ENCODE peak calls at places on chromosomes 4 and X, in four cellular contexts. One of them, this sample, is unnamed.

GRCh38 chr4:89754531-89754930 is 82.4 kb downstream of the SNCA start:
- DNase-seq in IMR-90: no peak
- DNase-seq in gastrocnemius medialis: no peak
- DNase-seq in Peyer's patch: no peak
- DNase-seq in this sample: no peak

GRCh38 chr4:115275615-115276014 is 162.2 kb upstream of the NDST4 start:
- DNase-seq in IMR-90: no peak
- DNase-seq in gastrocnemius medialis: no peak
- DNase-seq in Peyer's patch: no peak
- DNase-seq in this sample: no peak

GRCh38 chrX:52337410-52337809 is 31.4 kb upstream of the XAGE2 start:
- DNase-seq in IMR-90: no peak
- DNase-seq in gastrocnemius medialis: no peak
- DNase-seq in Peyer's patch: no peak
- DNase-seq in this sample: no peak

GRCh38 chr4:110621328-110621812 is 1.5 kb downstream of the PITX2 start:
- DNase-seq in IMR-90: no peak
- DNase-seq in gastrocnemius medialis: peak
- DNase-seq in Peyer's patch: peak
- DNase-seq in this sample: no peak

GRCh38 chr4:8836664-8837171 is 34.9 kb downstream of the HMX1 start:
- DNase-seq in IMR-90: no peak
- DNase-seq in gastrocnemius medialis: no peak
- DNase-seq in Peyer's patch: peak
- DNase-seq in this sample: peak

GRCh38 chrX:9071031-9071650 is 37.2 kb upstream of the FAM9B start:
- DNase-seq in IMR-90: peak
- DNase-seq in gastrocnemius medialis: no peak
- DNase-seq in Peyer's patch: no peak
- DNase-seq in this sample: no peak

GRCh38 chr4:156248921-156249320 is 295.3 kb upstream of the CTSO start:
- DNase-seq in IMR-90: no peak
- DNase-seq in gastrocnemius medialis: no peak
- DNase-seq in Peyer's patch: no peak
- DNase-seq in this sample: no peak

GRCh38 chrX:63686878-63687714 is 97.9 kb downstream of the ARHGEF9 start:
- DNase-seq in IMR-90: peak
- DNase-seq in gastrocnemius medialis: no peak
- DNase-seq in Peyer's patch: no peak
- DNase-seq in this sample: no peak

GRCh38 chr4:152536545-152537182 is 772 bp upstream of the FBXW7 start:
- DNase-seq in IMR-90: peak
- DNase-seq in gastrocnemius medialis: no peak
- DNase-seq in Peyer's patch: no peak
- DNase-seq in this sample: no peak

GRCh38 chrX:17546356-17546755 is 171.4 kb downstream of the NHS start:
- DNase-seq in IMR-90: no peak
- DNase-seq in gastrocnemius medialis: no peak
- DNase-seq in Peyer's patch: no peak
- DNase-seq in this sample: no peak

GRCh38 chrX:135421932-135422809 is at the start of gene SMIM10L2A:
- DNase-seq in IMR-90: no peak
- DNase-seq in gastrocnemius medialis: no peak
- DNase-seq in Peyer's patch: no peak
- DNase-seq in this sample: no peak

GRCh38 chr4:106160560-106160959 is 155.4 kb downstream of the TBCK start:
- DNase-seq in IMR-90: peak
- DNase-seq in gastrocnemius medialis: no peak
- DNase-seq in Peyer's patch: no peak
- DNase-seq in this sample: no peak

GRCh38 chr4:173237722-173238121 is 69.1 kb downstream of the GALNT7 start:
- DNase-seq in IMR-90: no peak
- DNase-seq in gastrocnemius medialis: no peak
- DNase-seq in Peyer's patch: no peak
- DNase-seq in this sample: no peak

GRCh38 chr4:101238706-101239105 is 108.6 kb downstream of the PPP3CA start:
- DNase-seq in IMR-90: peak
- DNase-seq in gastrocnemius medialis: no peak
- DNase-seq in Peyer's patch: no peak
- DNase-seq in this sample: no peak

GRCh38 chrX:137747231-137747630 is 181.3 kb downstream of the ZIC3 start:
- DNase-seq in IMR-90: no peak
- DNase-seq in gastrocnemius medialis: no peak
- DNase-seq in Peyer's patch: no peak
- DNase-seq in this sample: no peak

GRCh38 chrX:54043696-54044125 is 562 bp downstream of the PHF8 start:
- DNase-seq in IMR-90: peak
- DNase-seq in gastrocnemius medialis: peak
- DNase-seq in Peyer's patch: no peak
- DNase-seq in this sample: no peak

GRCh38 chr4:185846550-185847210 is 34.7 kb upstream of the SORBS2 start:
- DNase-seq in IMR-90: no peak
- DNase-seq in gastrocnemius medialis: no peak
- DNase-seq in Peyer's patch: no peak
- DNase-seq in this sample: no peak

DNA sequence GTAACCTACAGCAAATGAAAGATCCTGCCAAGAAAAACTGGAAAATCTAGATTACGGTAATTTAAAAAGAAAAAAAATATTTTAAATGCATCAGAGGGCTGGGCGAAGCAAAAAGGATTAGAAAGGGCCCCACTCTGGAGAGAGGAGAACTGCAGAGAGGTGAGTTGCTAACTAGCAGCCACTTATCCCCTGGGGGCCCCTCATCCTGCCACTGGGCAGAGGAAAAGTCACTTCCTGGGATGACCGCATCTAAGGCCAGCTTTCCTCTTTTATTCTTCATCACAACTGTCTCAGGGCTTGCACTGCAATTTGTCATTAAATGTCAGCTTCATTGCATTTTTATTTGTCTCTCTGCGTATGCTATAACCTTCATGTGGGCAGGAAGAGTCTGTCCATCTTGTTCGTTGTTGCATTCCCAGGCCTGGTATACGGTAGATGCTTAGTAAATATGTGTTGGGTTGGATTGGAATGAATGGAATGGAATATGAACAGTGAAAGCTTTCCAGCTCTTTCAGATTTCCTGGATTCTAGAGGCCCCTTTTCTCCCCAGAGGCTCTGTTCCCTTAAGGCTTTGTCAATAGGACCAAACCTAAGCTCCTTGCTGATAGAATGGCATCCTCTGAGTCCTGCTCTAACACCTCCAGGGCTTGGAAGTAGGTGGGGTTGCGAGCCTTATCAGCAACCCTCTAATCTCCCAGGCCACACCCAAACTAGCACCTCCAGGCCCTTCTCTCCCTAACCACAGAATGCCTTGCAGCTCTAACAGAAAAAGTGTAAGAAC is 58.9 kb downstream of the TLR10 start:
- DNase-seq in IMR-90: no peak
- DNase-seq in gastrocnemius medialis: no peak
- DNase-seq in Peyer's patch: no peak
- DNase-seq in this sample: no peak
- H3K4me3 ChIP-seq in IMR-90: no peak
- H3K4me3 ChIP-seq in gastrocnemius medialis: no peak
- H3K4me3 ChIP-seq in Peyer's patch: no peak
- H3K4me3 ChIP-seq in this sample: no peak

GRCh38 chr4:42306221-42307109 is 90.8 kb upstream of the SHISA3 start:
- DNase-seq in IMR-90: no peak
- DNase-seq in gastrocnemius medialis: peak
- DNase-seq in Peyer's patch: no peak
- DNase-seq in this sample: no peak

GRCh38 chr4:42302348-42302747 is 94.9 kb upstream of the SHISA3 start:
- DNase-seq in IMR-90: peak
- DNase-seq in gastrocnemius medialis: no peak
- DNase-seq in Peyer's patch: no peak
- DNase-seq in this sample: no peak
- TF ChIP-seq CTCF in IMR-90: peak
- TF ChIP-seq CTCF in gastrocnemius medialis: no peak
- TF ChIP-seq CTCF in Peyer's patch: no peak
- TF ChIP-seq CTCF in this sample: no peak

DNA sequence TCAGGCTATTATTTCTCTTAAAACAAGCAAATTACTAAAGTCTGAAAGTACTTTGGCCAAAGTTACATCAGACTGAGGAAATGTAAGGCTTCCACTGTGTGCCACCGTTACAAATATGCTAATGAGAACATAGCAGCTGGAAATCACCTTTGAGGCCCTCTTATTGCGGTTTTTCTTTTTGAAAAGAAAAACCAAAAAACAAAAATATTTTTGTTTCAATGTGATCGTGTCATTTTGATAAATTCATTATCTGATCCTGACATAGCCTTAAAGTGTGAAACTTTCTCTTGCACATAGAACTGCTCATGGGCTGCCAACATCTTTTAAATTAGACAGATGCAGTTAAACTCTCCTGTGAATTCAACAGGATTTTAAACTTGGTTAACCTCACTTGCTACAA is 2.8 kb upstream of the TIFA start:
- DNase-seq in IMR-90: no peak
- DNase-seq in gastrocnemius medialis: no peak
- DNase-seq in Peyer's patch: no peak
- DNase-seq in this sample: no peak
- H3K4me3 ChIP-seq in IMR-90: no peak
- H3K4me3 ChIP-seq in gastrocnemius medialis: no peak
- H3K4me3 ChIP-seq in Peyer's patch: no peak
- H3K4me3 ChIP-seq in this sample: no peak

GRCh38 chr4:62898115-62898514 is 1511.1 kb downstream of the TECRL start:
- DNase-seq in IMR-90: no peak
- DNase-seq in gastrocnemius medialis: no peak
- DNase-seq in Peyer's patch: peak
- DNase-seq in this sample: no peak

GRCh38 chr4:62901101-62901500 is 1508.1 kb downstream of the TECRL start:
- DNase-seq in IMR-90: no peak
- DNase-seq in gastrocnemius medialis: no peak
- DNase-seq in Peyer's patch: no peak
- DNase-seq in this sample: no peak

GRCh38 chr4:62899607-62900364 is 1509.5 kb downstream of the TECRL start:
- DNase-seq in IMR-90: no peak
- DNase-seq in gastrocnemius medialis: no peak
- DNase-seq in Peyer's patch: no peak
- DNase-seq in this sample: no peak

DNA sequence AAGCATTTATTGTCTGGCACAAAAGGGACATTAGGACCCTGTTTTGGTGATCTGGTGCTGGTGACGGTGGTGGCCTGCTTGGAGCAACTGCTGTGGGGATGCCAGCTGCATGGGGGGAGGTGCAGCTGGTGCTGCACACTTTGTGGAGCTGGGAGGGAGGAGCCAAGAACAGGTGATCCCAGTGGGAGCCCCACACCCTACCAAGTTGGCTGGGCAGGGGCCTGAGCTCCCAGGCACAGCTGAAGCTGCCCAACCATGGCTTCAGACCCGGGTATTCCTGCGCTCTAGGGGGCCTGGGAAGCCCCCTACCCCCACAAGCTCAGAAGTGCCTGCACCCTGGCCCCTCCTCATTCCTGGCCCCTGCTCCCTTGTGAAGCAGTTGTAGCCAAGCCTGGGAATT is 1512.5 kb downstream of the TECRL start:
- DNase-seq in IMR-90: no peak
- DNase-seq in gastrocnemius medialis: no peak
- DNase-seq in Peyer's patch: no peak
- DNase-seq in this sample: no peak
- TF ChIP-seq CTCF in IMR-90: no peak
- TF ChIP-seq CTCF in gastrocnemius medialis: no peak
- TF ChIP-seq CTCF in Peyer's patch: no peak
- TF ChIP-seq CTCF in this sample: no peak

DNA sequence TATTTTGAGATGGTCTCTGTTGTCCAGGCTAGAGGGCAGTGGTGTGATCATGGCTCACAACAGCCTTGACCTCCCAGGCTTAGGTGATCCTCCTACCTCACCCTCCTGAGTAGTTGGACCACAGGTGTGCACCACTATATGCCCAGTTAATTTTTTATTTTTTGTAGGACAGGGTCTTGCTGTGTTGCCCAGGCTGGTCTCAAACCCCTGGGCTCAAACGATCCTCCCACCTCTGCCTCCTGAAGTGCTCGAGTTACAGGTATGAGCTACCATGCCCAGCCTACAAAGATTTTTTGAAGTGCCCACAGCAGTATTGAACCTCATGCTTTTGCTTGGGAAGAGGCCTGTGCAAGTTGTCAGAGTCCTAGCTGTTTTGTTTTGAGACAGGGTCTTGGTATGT is 31.1 kb downstream of the NSD2 start:
- DNase-seq in IMR-90: no peak
- DNase-seq in gastrocnemius medialis: no peak
- DNase-seq in Peyer's patch: no peak
- DNase-seq in this sample: no peak
- H3K4me3 ChIP-seq in IMR-90: no peak
- H3K4me3 ChIP-seq in gastrocnemius medialis: no peak
- H3K4me3 ChIP-seq in Peyer's patch: no peak
- H3K4me3 ChIP-seq in this sample: no peak

DNA sequence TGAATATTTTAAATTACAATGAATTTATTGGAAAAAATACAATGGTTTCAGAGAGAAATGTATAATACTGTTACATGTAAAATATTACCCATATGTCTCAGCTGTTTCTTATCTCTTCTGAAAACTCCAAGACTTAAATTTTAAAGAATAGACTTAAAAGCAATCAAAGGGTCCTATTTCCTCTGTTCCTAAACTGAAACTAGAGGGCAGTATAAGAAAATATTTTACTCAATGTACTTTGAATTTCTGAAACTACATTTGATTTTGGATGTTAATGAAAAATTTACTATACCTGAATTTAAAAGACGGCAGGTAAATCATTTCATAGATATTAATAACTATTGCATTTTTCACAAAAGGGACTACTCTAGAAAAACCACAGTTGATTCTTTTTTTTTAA is 200.2 kb downstream of the LRBA start:
- DNase-seq in IMR-90: no peak
- DNase-seq in gastrocnemius medialis: no peak
- DNase-seq in Peyer's patch: no peak
- DNase-seq in this sample: no peak
- TF ChIP-seq CTCF in IMR-90: peak
- TF ChIP-seq CTCF in gastrocnemius medialis: no peak
- TF ChIP-seq CTCF in Peyer's patch: no peak
- TF ChIP-seq CTCF in this sample: no peak

GRCh38 chrX:147522986-147523385 is 388.7 kb upstream of the FMR1 start:
- DNase-seq in IMR-90: no peak
- DNase-seq in gastrocnemius medialis: no peak
- DNase-seq in Peyer's patch: no peak
- DNase-seq in this sample: no peak
- H3K4me3 ChIP-seq in IMR-90: no peak
- H3K4me3 ChIP-seq in gastrocnemius medialis: no peak
- H3K4me3 ChIP-seq in Peyer's patch: no peak
- H3K4me3 ChIP-seq in this sample: no peak

GRCh38 chrX:114626323-114626722 is 42.4 kb downstream of the HTR2C start:
- DNase-seq in IMR-90: peak
- DNase-seq in gastrocnemius medialis: no peak
- DNase-seq in Peyer's patch: no peak
- DNase-seq in this sample: no peak
- TF ChIP-seq CTCF in IMR-90: peak
- TF ChIP-seq CTCF in gastrocnemius medialis: no peak
- TF ChIP-seq CTCF in Peyer's patch: no peak
- TF ChIP-seq CTCF in this sample: no peak

This sample was measured in lower leg skin.